ENCODE peak calls at places on chromosome 4, in ten cellular contexts. I is stimulated activated CD4-positive, alpha-beta T cell treated with anti-CD3 and anti-CD28 coated beads, Interleukin-2, amount 100 ng/mL, for 48 hours; U is stimulated activated CD8-positive, alpha-beta memory T cell treated with anti-CD3 and anti-CD28 coated beads, Interleukin-7, amount 100 ng/mL, for 1 hour; C is cardiac muscle cell; S is left lung; O is GM04504; J is smooth muscle cell of the brain vasculature; A is NCI-H187 treated with DMSO at 0.1 percent for 48 hours; V is HFFc6; X is GM23338. F is an unnamed sample.

GRCh38 chr4:14667624-14668295 is 334.5 kb upstream of the CPEB2 start:
- DNase-seq in X (no peak), A (no peak), S (no peak), I (no peak), O (no peak), C (no peak), U (no peak), V (no peak), J (peak), F (no peak)

GRCh38 chr4:155966171-155966570 is 12.5 kb upstream of the CTSO start:
- DNase-seq in V (no peak), J (no peak), S (no peak), C (no peak), A (no peak), U (no peak), X (no peak), I (no peak), O (no peak), F (no peak)

GRCh38 chr4:17009871-17010367 is 111.5 kb upstream of the LDB2 start:
- DNase-seq in O (no peak), J (no peak), I (no peak), U (no peak), S (no peak), A (no peak), X (no peak), C (no peak), V (no peak), F (no peak)

GRCh38 chr4:83207497-83208105 is 77.0 kb downstream of the COQ2 start:
- DNase-seq in X (peak), S (no peak), O (no peak), I (no peak), A (no peak), V (peak), C (peak), J (no peak), U (no peak), F (peak)

GRCh38 chr4:67542076-67542475 is 3.2 kb downstream of the CENPC start:
- DNase-seq in J (no peak), O (no peak), C (no peak), V (no peak), I (no peak), S (no peak), U (no peak), A (no peak), X (no peak), F (no peak)

GRCh38 chr4:185830263-185830994 is 18.4 kb upstream of the SORBS2 start:
- DNase-seq in U (no peak), V (no peak), O (no peak), A (no peak), C (no peak), S (no peak), I (no peak), X (no peak), J (no peak), F (no peak)

GRCh38 chr4:151804821-151805220 is 44.0 kb upstream of the GATB start:
- DNase-seq in I (no peak), V (no peak), U (no peak), X (no peak), C (no peak), S (no peak), A (no peak), O (no peak), J (no peak), F (peak)

GRCh38 chr4:84597450-84597849 is 14.5 kb downstream of the CDS1 start:
- DNase-seq in X (no peak), C (no peak), U (no peak), J (no peak), I (no peak), S (no peak), A (no peak), V (no peak), O (no peak), F (peak)

GRCh38 chr4:21507439-21507838 is 441.1 kb downstream of the KCNIP4 start:
- DNase-seq in A (no peak), C (peak), U (no peak), V (peak), X (peak), J (no peak), O (no peak), I (no peak), S (no peak), F (peak)

GRCh38 chr4:87092389-87093141 is 127.9 kb downstream of the KLHL8 start:
- DNase-seq in S (no peak), V (peak), J (no peak), A (peak), I (no peak), X (no peak), O (peak), C (peak), U (no peak), F (peak)

GRCh38 chr4:11072999-11073398 is 355.7 kb downstream of the HS3ST1 start:
- DNase-seq in X (no peak), O (no peak), J (no peak), V (no peak), I (no peak), U (no peak), C (peak), S (no peak), A (no peak), F (no peak)

GRCh38 chr4:46491455-46491854 is 101.5 kb upstream of the GABRA2 start:
- DNase-seq in U (no peak), A (no peak), I (no peak), V (no peak), O (no peak), J (no peak), S (no peak), C (no peak), X (peak), F (no peak)

GRCh38 chr4:6017800-6018199 is 431 bp downstream of the C4orf50 start:
- DNase-seq in X (no peak), V (no peak), U (no peak), A (no peak), C (no peak), J (no peak), O (no peak), S (no peak), I (no peak), F (no peak)

GRCh38 chr4:73901031-73901430 is 31.8 kb downstream of the CXCL1 start:
- DNase-seq in A (no peak), O (peak), I (no peak), J (no peak), V (no peak), U (no peak), C (peak), X (no peak), S (no peak), F (no peak)

GRCh38 chr4:88522702-88523324 is 763 bp downstream of the PYURF start:
- DNase-seq in X (peak), U (no peak), J (no peak), O (no peak), A (no peak), S (peak), C (peak), V (no peak), I (peak), F (peak)

GRCh38 chr4:156677136-156677535 is 294.5 kb downstream of the PDGFC start:
- DNase-seq in X (peak), S (no peak), C (peak), J (peak), I (no peak), V (no peak), O (peak), U (no peak), A (no peak), F (no peak)

GRCh38 chr4:5021546-5021945 is 2.3 kb upstream of the CYTL1 start:
- DNase-seq in J (no peak), S (no peak), X (no peak), O (no peak), I (no peak), A (no peak), U (no peak), C (no peak), V (no peak), F (no peak)

GRCh38 chr4:8427761-8428287 is 12.7 kb downstream of the ACOX3 start:
- DNase-seq in A (no peak), S (no peak), U (no peak), O (peak), C (peak), I (no peak), V (no peak), J (no peak), X (peak), F (peak)

GRCh38 chr4:133146574-133147198 is 2.4 kb upstream of the PCDH10 start:
- DNase-seq in O (no peak), A (no peak), X (peak), V (peak), C (peak), S (peak), I (no peak), U (no peak), J (no peak), F (no peak)

GRCh38 chr4:107255596-107255995 is 219.5 kb upstream of the DKK2 start:
- DNase-seq in V (peak), S (no peak), X (no peak), I (no peak), O (no peak), C (peak), U (no peak), A (no peak), J (no peak), F (no peak)

GRCh38 chr4:2696423-2696822 is 59.7 kb downstream of the TNIP2 start:
- DNase-seq in V (no peak), X (no peak), A (no peak), O (no peak), U (no peak), J (no peak), C (no peak), S (no peak), I (no peak), F (no peak)

GRCh38 chr4:185480016-185480732 is 8.6 kb upstream of the CCDC110 start:
- DNase-seq in S (no peak), A (no peak), O (no peak), V (no peak), X (peak), J (no peak), U (no peak), I (no peak), C (no peak), F (no peak)

GRCh38 chr4:10164877-10165283 is 48.3 kb upstream of the WDR1 start:
- DNase-seq in U (no peak), O (no peak), V (peak), C (peak), S (no peak), J (no peak), A (peak), I (no peak), X (peak), F (peak)

GRCh38 chr4:48341776-48342558 is 638 bp downstream of the SLAIN2 start:
- DNase-seq in I (peak), A (no peak), C (peak), X (peak), S (peak), U (no peak), V (no peak), J (no peak), O (no peak), F (no peak)

GRCh38 chr4:108377021-108377420 is 208.3 kb upstream of the LEF1 start:
- DNase-seq in A (no peak), S (no peak), C (no peak), U (no peak), X (no peak), O (no peak), I (no peak), J (no peak), V (no peak), F (no peak)

GRCh38 chr4:159010563-159011260 is 92.2 kb upstream of the RAPGEF2 start:
- DNase-seq in V (peak), X (no peak), C (peak), O (peak), J (no peak), S (no peak), I (no peak), U (no peak), A (no peak), F (no peak)

GRCh38 chr4:95549246-95550138 is 719 bp upstream of the UNC5C start:
- DNase-seq in J (no peak), C (peak), U (no peak), V (no peak), X (peak), I (no peak), S (peak), A (no peak), O (no peak), F (no peak)

GRCh38 chr4:86927843-86928395 is 6.9 kb upstream of the AFF1 start:
- DNase-seq in I (no peak), U (no peak), S (no peak), C (peak), J (no peak), A (no peak), O (peak), V (peak), X (no peak), F (peak)

GRCh38 chr4:15695240-15695699 is 7.6 kb upstream of the BST1 start:
- DNase-seq in I (no peak), U (no peak), O (peak), S (no peak), V (peak), X (peak), C (peak), A (peak), J (no peak), F (peak)

GRCh38 chr4:121011138-121011537 is 61.2 kb downstream of the NDNF start:
- DNase-seq in J (no peak), S (no peak), O (no peak), C (no peak), V (no peak), X (peak), A (no peak), U (no peak), I (no peak), F (no peak)

GRCh38 chr4:39480902-39481695 is 22.2 kb downstream of the LIAS start:
- DNase-seq in S (peak), U (no peak), I (no peak), C (no peak), O (no peak), J (no peak), V (no peak), A (no peak), X (no peak), F (no peak)

GRCh38 chr4:3303445-3303824 is 10.6 kb downstream of the RGS12 start:
- DNase-seq in V (no peak), A (no peak), J (no peak), C (no peak), S (peak), I (no peak), U (no peak), X (no peak), O (no peak), F (no peak)

GRCh38 chr4:134470544-134470943 is 269.0 kb upstream of the PABPC4L start:
- DNase-seq in A (no peak), I (no peak), O (no peak), X (peak), C (peak), U (no peak), S (no peak), V (no peak), J (no peak), F (no peak)

GRCh38 chr4:59060895-59061294 is 1950.7 kb upstream of the IGFBP7 start:
- DNase-seq in V (no peak), S (no peak), X (no peak), U (no peak), C (no peak), I (no peak), O (no peak), A (no peak), J (no peak), F (no peak)